ENCODE peak calls at places on chromosome 14, in four cellular contexts. H is DND-41, Z is H1, C is HepG2. D is an unnamed sample.

GRCh38 chr14:89399594-89400068 is 17.4 kb downstream of the FOXN3 start:
- DNase-seq in H (no peak), Z (no peak), C (peak; percentile 29), D (peak; percentile 53)

GRCh38 chr14:89630096-89630829 is 213.2 kb upstream of the FOXN3 start:
- DNase-seq in H (no peak), Z (no peak), C (no peak), D (no peak)

GRCh38 chr14:77124345-77125274 is 17.0 kb downstream of the ZDHHC22 start:
- DNase-seq in H (no peak), Z (no peak), C (no peak), D (peak; percentile 71)

GRCh38 chr14:31420013-31420318 is 384 bp downstream of the HEATR5A start:
- DNase-seq in H (no peak), Z (no peak), C (peak; percentile 90), D (peak; percentile 61)

GRCh38 chr14:22388669-22389625 is 200.1 kb downstream of the DAD1 start:
- DNase-seq in H (peak; percentile 58), Z (no peak), C (peak; percentile 67), D (no peak)

GRCh38 chr14:104876251-104876699 is 11.2 kb downstream of the CEP170B start:
- DNase-seq in H (no peak), Z (peak; percentile 31), C (no peak), D (peak; percentile 48)

GRCh38 chr14:75660630-75661498 is at the start of the genes ERG28 and TTLL5:
- DNase-seq in H (peak; percentile 96), Z (peak; percentile 98), C (peak; percentile 99), D (peak; percentile 98)

GRCh38 chr14:68249534-68250517 is 430.2 kb downstream of the RAD51B start:
- DNase-seq in H (no peak), Z (no peak), C (no peak), D (no peak)

GRCh38 chr14:63436286-63437098 is 106.7 kb downstream of the PPP2R5E start:
- DNase-seq in H (no peak), Z (no peak), C (no peak), D (no peak)

GRCh38 chr14:91866061-91866460 is 1.3 kb downstream of the TC2N start:
- DNase-seq in H (no peak), Z (no peak), C (no peak), D (no peak)

DNA sequence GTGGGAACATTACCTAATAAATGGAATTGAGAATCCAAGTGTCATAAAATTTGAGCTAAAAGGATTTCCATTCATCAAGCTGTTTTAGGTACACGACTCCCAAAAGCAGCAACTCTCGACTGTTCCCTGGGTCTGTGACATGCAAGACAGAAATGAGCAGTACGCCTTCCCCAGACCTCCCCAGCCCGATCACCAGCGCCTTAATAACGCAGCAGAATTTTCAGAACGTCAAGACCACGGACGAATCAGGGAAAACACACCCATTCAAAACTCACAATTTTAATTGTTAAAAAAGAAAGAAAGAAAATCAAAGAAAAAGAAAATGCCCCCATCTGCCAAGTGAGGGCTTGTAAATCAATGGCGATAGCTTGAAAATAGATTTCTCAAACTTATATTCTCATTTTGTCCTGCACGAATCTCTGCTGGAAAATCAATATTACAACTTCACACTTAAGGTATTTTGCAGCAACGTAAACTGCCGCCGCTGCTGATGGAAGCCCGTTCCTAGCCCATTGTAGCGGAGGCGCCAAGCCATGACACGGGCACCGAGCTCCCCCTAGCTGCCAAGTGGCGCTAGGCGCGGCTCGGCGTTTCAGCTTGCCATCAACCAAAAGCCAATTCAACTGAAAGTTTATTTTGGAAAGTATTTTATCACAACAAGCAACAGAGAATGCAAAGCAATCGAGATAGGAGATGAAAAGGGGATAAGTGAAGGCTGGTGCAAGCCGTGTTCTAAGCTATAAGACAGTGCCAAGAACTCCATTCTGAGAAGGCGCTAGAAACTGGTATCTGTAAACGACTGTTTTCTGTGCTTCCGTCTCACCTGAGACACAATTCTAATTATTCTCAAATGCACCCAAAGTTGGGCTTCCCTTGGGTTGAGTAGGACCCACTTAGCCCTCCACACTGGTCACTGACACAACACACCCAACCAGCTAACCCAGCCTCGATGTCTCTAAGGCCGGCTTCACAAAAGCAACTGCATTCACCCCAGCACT is 5.5 kb downstream of the BCL11B start:
- DNase-seq in H (peak; percentile 82), Z (no peak), C (peak; percentile 24), D (peak; percentile 69)
- H3K27me3 ChIP-seq in H (no peaks in the 10 kb centered on the region), Z (peaks cover 7% of the 10 kb centered on the region), C (peaks cover 8% of the 10 kb centered on the region), D (peaks cover 83% of the 10 kb centered on the region)

DNA sequence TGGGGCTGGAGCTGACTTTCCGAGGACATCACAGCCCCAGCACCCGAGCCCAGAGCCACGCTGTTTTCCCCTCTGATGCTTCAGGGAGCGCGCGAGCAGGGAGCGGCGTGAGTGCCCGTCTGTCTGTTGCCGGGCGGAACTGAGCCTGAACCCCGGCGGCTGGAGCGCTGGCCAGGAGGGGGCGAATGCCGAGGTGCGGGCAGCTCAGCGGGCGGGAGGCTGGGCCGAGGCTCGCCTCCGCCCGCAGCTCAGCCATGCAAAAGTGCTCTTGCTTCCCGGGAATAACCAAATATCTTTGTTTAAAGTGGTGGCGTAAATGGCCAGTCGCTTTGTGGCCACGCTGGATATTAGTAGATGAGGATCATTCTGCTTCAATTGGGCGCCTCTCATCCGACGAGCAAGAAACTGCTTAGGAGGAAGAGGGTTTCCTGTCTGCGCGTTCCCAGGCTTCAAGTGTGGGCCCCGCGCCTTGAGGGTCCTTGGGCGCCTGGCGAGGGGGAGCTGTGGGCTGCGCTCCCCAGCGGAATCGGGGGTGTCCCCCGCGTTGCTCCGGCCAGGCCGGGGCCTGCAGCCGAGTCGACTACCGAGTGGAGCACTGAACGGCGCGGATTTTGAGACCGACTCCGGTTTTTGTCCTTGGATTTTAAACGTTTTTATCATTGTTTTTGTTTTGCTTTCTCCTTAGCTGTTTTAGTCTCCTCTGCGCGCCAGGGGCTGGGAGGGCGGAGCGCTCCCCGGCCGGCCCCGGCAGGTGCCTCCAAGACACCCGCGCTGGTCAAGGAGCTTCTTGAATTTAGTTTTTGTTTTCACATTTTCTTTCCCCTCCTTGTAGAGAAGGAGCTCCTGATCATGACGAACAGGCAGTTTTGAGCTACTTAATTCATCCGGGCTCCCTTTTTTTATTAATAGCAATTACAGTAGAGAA is 831 bp upstream of the NKX2-1 start:
- DNase-seq in H (no peak), Z (no peak), C (peak; percentile 44), D (no peak)
- H3K27me3 ChIP-seq in H (no peaks in the 10 kb centered on the region), Z (peaks cover 100% of the 10 kb centered on the region), C (peaks cover 55% of the 10 kb centered on the region), D (peaks cover 92% of the 10 kb centered on the region)

DNA sequence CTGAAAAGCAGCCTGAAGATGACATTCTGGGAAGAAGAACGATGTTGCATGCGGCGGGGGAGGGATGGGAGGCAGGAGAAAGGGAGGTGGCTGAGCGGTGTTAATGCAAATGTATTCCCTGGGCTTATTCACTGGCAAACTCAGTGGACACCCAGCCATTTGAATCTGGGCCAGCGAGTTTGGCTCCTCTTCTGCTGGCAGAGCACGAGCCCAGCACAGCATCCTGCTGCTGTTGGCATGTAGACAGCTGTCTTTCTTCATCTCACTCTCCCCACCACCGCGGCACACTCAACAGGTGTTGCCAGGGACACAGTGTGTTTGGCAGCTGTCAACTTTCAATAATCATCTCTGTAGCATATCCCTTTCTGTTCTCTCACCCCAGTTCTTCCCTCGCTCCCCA is 132.0 kb downstream of the EXOC5 start:
- DNase-seq in H (no peak), Z (no peak), C (no peak), D (peak; percentile 17)
- H3K27me3 ChIP-seq in H (peaks cover 15% of the 10 kb centered on the region), Z (no peaks in the 10 kb centered on the region), C (no peaks in the 10 kb centered on the region), D (no peaks in the 10 kb centered on the region)

GRCh38 chr14:106200539-106201310 is 674.3 kb downstream of the TMEM121 start:
- DNase-seq in H (peak; percentile 92), Z (no peak), C (no peak), D (no peak)
- H3K27me3 ChIP-seq in H (no peaks in the 10 kb centered on the region), Z (no peaks in the 10 kb centered on the region), C (no peaks in the 10 kb centered on the region), D (peaks cover 70% of the 10 kb centered on the region)

GRCh38 chr14:37594916-37595808 is at the start of the genes FOXA1 and TTC6:
- DNase-seq in H (no peak), Z (no peak), C (peak; percentile 96), D (peak; percentile 30)
- H3K27me3 ChIP-seq in H (no peaks in the 10 kb centered on the region), Z (peaks cover 99% of the 10 kb centered on the region), C (no peaks in the 10 kb centered on the region), D (peaks cover 91% of the 10 kb centered on the region)

GRCh38 chr14:32938719-32939253 is at the start of gene NPAS3:
- DNase-seq in H (no peak), Z (no peak), C (no peak), D (no peak)

GRCh38 chr14:32939254-32940065 is 781 bp downstream of the NPAS3 start:
- DNase-seq in H (no peak), Z (no peak), C (no peak), D (peak; percentile 75)

GRCh38 chr14:32941668-32942065 is 3.0 kb downstream of the NPAS3 start:
- DNase-seq in H (no peak), Z (no peak), C (no peak), D (no peak)

GRCh38 chr14:32940711-32941667 is 2.3 kb downstream of the NPAS3 start:
- DNase-seq in H (no peak), Z (no peak), C (no peak), D (no peak)

DNA sequence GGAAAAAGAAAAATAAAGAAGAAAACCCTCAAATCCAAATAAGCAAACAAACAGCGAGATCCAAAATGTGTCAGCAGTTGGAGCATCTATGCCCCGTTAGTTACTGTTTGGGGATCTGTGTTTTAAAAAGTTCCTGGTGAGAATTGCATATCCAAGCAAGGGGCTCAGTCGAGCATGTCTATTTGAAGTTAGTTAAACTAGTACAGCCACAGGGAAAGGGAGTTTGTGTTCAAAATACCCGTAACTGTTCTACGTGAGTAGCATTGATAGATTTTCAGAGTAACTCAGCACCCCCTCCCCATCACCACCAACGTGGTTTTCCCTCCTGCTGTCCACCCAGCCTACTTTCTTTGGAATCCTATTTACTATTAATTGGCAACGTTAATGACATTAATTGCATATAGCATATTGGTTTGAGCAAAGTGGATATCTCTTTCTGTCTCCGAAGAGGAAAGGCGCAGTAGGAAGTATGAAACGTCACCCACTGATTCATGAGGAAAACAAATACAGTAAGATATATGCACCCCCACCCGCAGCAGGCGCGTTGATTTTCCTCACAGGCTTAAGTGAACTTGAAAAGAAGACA is 1.5 kb downstream of the NPAS3 start:
- DNase-seq in H (no peak), Z (no peak), C (no peak), D (no peak)
- H3K27me3 ChIP-seq in H (no peaks in the 10 kb centered on the region), Z (peaks cover 35% of the 10 kb centered on the region), C (peaks cover 9% of the 10 kb centered on the region), D (peaks cover 27% of the 10 kb centered on the region)

GRCh38 chr14:74249433-74250375 is 10.5 kb downstream of the VSX2 start:
- DNase-seq in H (no peak), Z (no peak), C (peak; percentile 81), D (no peak)
- H3K27me3 ChIP-seq in H (peaks cover 4% of the 10 kb centered on the region), Z (peaks cover 8% of the 10 kb centered on the region), C (peaks cover 1% of the 10 kb centered on the region), D (no peaks in the 10 kb centered on the region)

GRCh38 chr14:103502877-103503276 is 19.8 kb downstream of the CKB start:
- DNase-seq in H (no peak), Z (no peak), C (no peak), D (no peak)
- H3K27me3 ChIP-seq in H (no peaks in the 10 kb centered on the region), Z (no peaks in the 10 kb centered on the region), C (no peaks in the 10 kb centered on the region), D (no peaks in the 10 kb centered on the region)

DNA sequence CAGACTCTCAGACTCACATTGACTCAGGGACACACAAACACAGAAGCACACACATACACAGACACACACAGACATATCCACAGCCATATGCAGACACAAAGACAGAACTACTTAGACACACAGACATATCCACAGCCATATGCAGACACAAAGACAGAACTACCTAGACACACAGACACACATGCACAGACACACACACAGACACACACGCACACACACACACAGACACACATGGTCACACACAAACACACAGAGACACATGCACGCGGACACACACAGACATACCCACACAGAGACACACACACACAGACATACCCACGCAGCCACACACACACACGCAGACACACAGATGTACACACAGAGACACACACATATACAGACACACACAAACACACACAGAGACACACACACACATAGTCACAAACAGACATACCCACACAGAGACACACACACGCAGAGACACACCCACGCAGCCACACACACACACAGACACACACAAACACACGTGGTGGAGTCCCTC is 25.7 kb downstream of the SERPINA1 start:
- DNase-seq in H (no peak), Z (no peak), C (no peak), D (no peak)
- H3K27me3 ChIP-seq in H (no peaks in the 10 kb centered on the region), Z (no peaks in the 10 kb centered on the region), C (no peaks in the 10 kb centered on the region), D (peaks cover 6% of the 10 kb centered on the region)